ENCODE peak calls at places on chromosomes 6 and 20, in ten cellular contexts. M is sigmoid colon; U is B cell; S is activated T-helper 9 cell treated with anti-CD3 and anti-CD28 coated beads, Interleukin-2, amount 50 U/mL, for 16 hours; P is WTC11; W is activated CD8-positive, alpha-beta memory T cell treated with anti-CD3 and anti-CD28 coated beads for 1 hour; N is lower lobe of right lung; C is nephron progenitor cell; A is HT1080; R is NAMALWA. J is an unnamed sample.

GRCh38 chr20:6783752-6784725 is 16.6 kb downstream of the BMP2 start:
- DNase-seq in M (no peak), U (no peak), S (no peak), P (no peak), W (no peak), N (no peak), C (no peak), A (no peak), R (no peak), J (no peak)

GRCh38 chr6:73121421-73121993 is 103.8 kb downstream of the KHDC1L start:
- DNase-seq in M (no peak), U (no peak), S (no peak), P (no peak), W (no peak), N (no peak), C (no peak), A (peak), R (no peak), J (no peak)

GRCh38 chr6:2575191-2575590 is 175.5 kb downstream of the MYLK4 start:
- DNase-seq in M (no peak), U (no peak), S (no peak), P (no peak), W (no peak), N (no peak), C (no peak), A (no peak), R (no peak), J (no peak)

GRCh38 chr6:3022765-3023662 is 23.3 kb downstream of the NQO2 start:
- DNase-seq in M (no peak), U (no peak), S (peak), P (no peak), W (no peak), N (no peak), C (no peak), A (no peak), R (no peak), J (no peak)

GRCh38 chr20:49821850-49822249 is 9.2 kb downstream of the SLC9A8 start:
- DNase-seq in M (no peak), U (no peak), S (no peak), P (no peak), W (no peak), N (no peak), C (no peak), A (peak), R (no peak), J (no peak)

GRCh38 chr6:7148100-7148822 is 40.5 kb downstream of the RREB1 start:
- DNase-seq in M (no peak), U (no peak), S (no peak), P (no peak), W (no peak), N (no peak), C (no peak), A (peak), R (no peak), J (no peak)

GRCh38 chr20:24491043-24491756 is 21.8 kb downstream of the SYNDIG1 start:
- DNase-seq in M (peak), U (no peak), S (no peak), P (no peak), W (no peak), N (no peak), C (no peak), A (no peak), R (no peak), J (no peak)

GRCh38 chr20:17712201-17712600 is 12.4 kb downstream of the BANF2 start:
- DNase-seq in M (no peak), U (no peak), S (no peak), P (no peak), W (no peak), N (no peak), C (no peak), A (no peak), R (no peak), J (no peak)

GRCh38 chr6:20805027-20805426 is 270.8 kb downstream of the CDKAL1 start:
- DNase-seq in M (no peak), U (no peak), S (no peak), P (no peak), W (no peak), N (no peak), C (no peak), A (no peak), R (no peak), J (no peak)

GRCh38 chr6:137847748-137848147 is 19.3 kb upstream of the TNFAIP3 start:
- DNase-seq in M (no peak), U (no peak), S (no peak), P (no peak), W (no peak), N (no peak), C (no peak), A (no peak), R (no peak), J (no peak)

GRCh38 chr20:37366749-37367148 is 20.8 kb downstream of the SRC start:
- DNase-seq in M (no peak), U (no peak), S (no peak), P (no peak), W (no peak), N (no peak), C (no peak), A (no peak), R (peak), J (no peak)

GRCh38 chr6:25359891-25360290 is 80.7 kb downstream of the CARMIL1 start:
- DNase-seq in M (no peak), U (no peak), S (no peak), P (no peak), W (no peak), N (no peak), C (no peak), A (peak), R (no peak), J (no peak)

GRCh38 chr20:36092424-36093024 is 62.0 kb upstream of the EPB41L1 start:
- DNase-seq in M (no peak), U (no peak), S (no peak), P (peak), W (no peak), N (no peak), C (peak), A (no peak), R (no peak), J (peak)

GRCh38 chr20:32468860-32469259 is 110.7 kb downstream of the ASXL1 start:
- DNase-seq in M (no peak), U (no peak), S (no peak), P (no peak), W (no peak), N (no peak), C (no peak), A (no peak), R (no peak), J (peak)

GRCh38 chr6:43124481-43124880 is 46.6 kb upstream of the SRF start:
- DNase-seq in M (no peak), U (no peak), S (no peak), P (no peak), W (no peak), N (no peak), C (no peak), A (no peak), R (no peak), J (no peak)

GRCh38 chr6:104575536-104575935 is 284.2 kb downstream of the HACE1 start:
- DNase-seq in M (no peak), U (no peak), S (no peak), P (no peak), W (no peak), N (no peak), C (no peak), A (no peak), R (no peak), J (no peak)

GRCh38 chr20:44074252-44075151 is 112.5 kb downstream of the JPH2 start:
- DNase-seq in M (no peak), U (no peak), S (no peak), P (no peak), W (no peak), N (no peak), C (no peak), A (peak), R (no peak), J (peak)

GRCh38 chr20:3209946-3210317 is 634 bp downstream of the ITPA start:
- DNase-seq in M (no peak), U (no peak), S (no peak), P (no peak), W (no peak), N (no peak), C (no peak), A (no peak), R (peak), J (no peak)

GRCh38 chr6:156587751-156588301 is 189.4 kb upstream of the ARID1B start:
- DNase-seq in M (no peak), U (no peak), S (no peak), P (no peak), W (no peak), N (no peak), C (no peak), A (no peak), R (no peak), J (no peak)

GRCh38 chr20:50870572-50871161 is 60.6 kb downstream of the ADNP start:
- DNase-seq in M (no peak), U (no peak), S (no peak), P (peak), W (no peak), N (no peak), C (peak), A (no peak), R (no peak), J (no peak)

GRCh38 chr6:159104931-159105330 is 60.1 kb upstream of the TAGAP start:
- DNase-seq in M (no peak), U (peak), S (no peak), P (no peak), W (no peak), N (no peak), C (no peak), A (no peak), R (peak), J (no peak)

GRCh38 chr6:117425431-117426153 is at the start of gene ROS1:
- DNase-seq in M (no peak), U (no peak), S (no peak), P (no peak), W (no peak), N (no peak), C (no peak), A (no peak), R (no peak), J (no peak)

GRCh38 chr6:56555438-56555872 is 87.2 kb downstream of the DST start:
- DNase-seq in M (peak), U (no peak), S (no peak), P (no peak), W (no peak), N (no peak), C (no peak), A (no peak), R (no peak), J (no peak)

J was measured in Right ventricle myocardium inferior.